ENCODE peak calls at places on chromosome 1, in ten cellular contexts. T is brain microvascular endothelial cell, B is mammary epithelial cell, N is prostate gland, L is fibroblast of lung, F is foreskin fibroblast, P is astrocyte of the cerebellum, J is cardiac fibroblast, K is NB4, Y is HFF-Myc. G is an unnamed sample.

GRCh38 chr1:38744452-38745350 is 114.9 kb downstream of the RRAGC start:
- DNase-seq in T (no peak), B (no peak), N (no peak), L (no peak), F (no peak), P (no peak), J (no peak), K (no peak), Y (no peak), G (no peak)

GRCh38 chr1:46180082-46180616 is 3.9 kb upstream of the P3R3URF start:
- DNase-seq in T (no peak), B (peak; percentile 85), N (peak; percentile 78), L (no peak), F (no peak), P (no peak), J (no peak), K (peak; percentile 32), Y (no peak), G (peak; percentile 11)

GRCh38 chr1:48946070-48946469 is 169.4 kb upstream of the BEND5 start:
- DNase-seq in T (no peak), B (no peak), N (no peak), L (no peak), F (no peak), P (no peak), J (no peak), K (no peak), Y (no peak), G (no peak)

GRCh38 chr1:14516974-14517812 is 81.3 kb upstream of the KAZN start:
- DNase-seq in T (no peak), B (peak; percentile 78), N (no peak), L (peak; percentile 97), F (peak; percentile 53), P (peak; percentile 59), J (peak; percentile 76), K (no peak), Y (peak; percentile 43), G (peak; percentile 82)

GRCh38 chr1:223349241-223349640 is 14.7 kb downstream of the SUSD4 start:
- DNase-seq in T (no peak), B (no peak), N (no peak), L (no peak), F (no peak), P (no peak), J (no peak), K (no peak), Y (no peak), G (no peak)

GRCh38 chr1:52426391-52426790 is 22.0 kb downstream of the PRPF38A start:
- DNase-seq in T (peak; percentile 44), B (peak; percentile 31), N (no peak), L (peak; percentile 65), F (peak; percentile 28), P (no peak), J (peak; percentile 51), K (no peak), Y (no peak), G (peak; percentile 73)

GRCh38 chr1:21117159-21117953 is 59.3 kb downstream of the EIF4G3 start:
- DNase-seq in T (no peak), B (peak; percentile 50), N (no peak), L (no peak), F (no peak), P (no peak), J (no peak), K (peak; percentile 65), Y (no peak), G (no peak)

GRCh38 chr1:54001620-54002019 is 16.4 kb downstream of the LDLRAD1 start:
- DNase-seq in T (no peak), B (no peak), N (peak; percentile 61), L (no peak), F (no peak), P (no peak), J (no peak), K (no peak), Y (no peak), G (no peak)

GRCh38 chr1:33015216-33015615 is 21.5 kb downstream of the AK2 start:
- DNase-seq in T (no peak), B (no peak), N (no peak), L (no peak), F (no peak), P (no peak), J (no peak), K (no peak), Y (no peak), G (peak; percentile 43)

GRCh38 chr1:212457740-212458338 is 25.1 kb downstream of the NENF start:
- DNase-seq in T (peak; percentile 45), B (peak; percentile 41), N (no peak), L (peak; percentile 21), F (no peak), P (no peak), J (peak; percentile 74), K (peak; percentile 75), Y (no peak), G (peak; percentile 66)

GRCh38 chr1:40039757-40040510 is 595 bp upstream of the CAP1 start:
- DNase-seq in T (peak; percentile 85), B (peak; percentile 88), N (peak; percentile 84), L (peak; percentile 90), F (peak; percentile 91), P (peak; percentile 53), J (peak; percentile 96), K (peak; percentile 95), Y (peak; percentile 77), G (peak; percentile 93)

GRCh38 chr1:230515451-230516145 is 89.5 kb upstream of the PGBD5 start:
- DNase-seq in T (no peak), B (no peak), N (no peak), L (no peak), F (no peak), P (no peak), J (no peak), K (no peak), Y (no peak), G (no peak)

DNA sequence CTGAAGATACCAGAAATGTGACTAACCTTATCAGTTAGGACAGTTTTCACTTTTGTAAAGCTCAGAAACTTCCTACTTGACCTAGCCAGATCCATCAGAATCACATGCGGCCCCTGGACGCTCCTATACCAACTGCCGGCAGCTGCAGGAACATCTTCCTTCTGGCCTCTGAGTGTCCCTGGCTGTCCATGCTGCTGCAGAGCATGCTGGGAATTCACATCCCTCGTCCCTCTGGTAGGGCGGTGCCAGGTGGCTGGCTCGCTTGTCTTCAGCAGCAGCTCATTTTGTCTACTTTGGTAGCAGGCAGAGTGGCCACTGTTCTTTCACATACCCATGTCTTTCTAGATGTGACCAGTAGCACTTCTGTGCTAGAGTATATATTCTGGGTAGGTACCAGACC is 34.4 kb downstream of the HHAT start:
- DNase-seq in T (no peak), B (no peak), N (no peak), L (no peak), F (no peak), P (no peak), J (no peak), K (no peak), Y (no peak), G (no peak)
- TF ChIP-seq CTCF in T (no peak), B (no peak), N (no peak), L (no peak), F (no peak), P (no peak), J (no peak), K (no peak), Y (no peak), G (no peak)

DNA sequence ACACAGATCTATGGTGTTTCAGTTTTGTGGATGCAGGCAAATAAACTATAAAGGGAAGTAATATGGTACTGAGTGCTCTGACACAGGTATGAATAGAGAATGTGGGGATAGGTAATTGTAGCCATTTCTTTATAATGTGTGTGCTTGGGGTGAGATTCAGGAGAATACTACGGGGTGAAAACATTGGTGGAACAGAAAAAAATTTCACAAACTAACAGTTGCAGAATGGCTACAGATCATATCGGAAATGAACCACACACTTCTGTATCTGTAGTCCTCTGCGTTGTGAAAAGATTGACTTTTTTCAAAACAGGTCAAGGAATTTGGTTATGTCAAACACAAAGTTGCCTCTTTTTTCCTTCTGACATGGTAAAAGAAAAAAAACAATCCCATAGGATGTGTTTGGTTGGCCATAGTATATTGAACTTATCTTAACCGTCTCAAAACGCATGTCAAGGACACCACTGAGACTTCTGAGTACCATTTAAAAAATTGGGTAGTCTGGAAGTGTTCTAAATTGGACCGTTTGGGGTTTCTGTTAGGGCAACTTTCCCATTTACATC is 1.1 kb upstream of the CDC73 start:
- DNase-seq in T (no peak), B (no peak), N (no peak), L (no peak), F (no peak), P (no peak), J (no peak), K (no peak), Y (no peak), G (no peak)
- H3K4me3 ChIP-seq in T (no peak overlapping the region), B (no peak overlapping the region), N (no peak overlapping the region), L (peak overlapping the region; percentile 79), F (peak overlapping the region; percentile 96), P (peak overlapping the region; percentile 70), J (no peak overlapping the region), K (peak overlapping the region; percentile 99), Y (peak overlapping the region; percentile 66), G (no peak overlapping the region)

GRCh38 chr1:12182410-12182946 is 15.7 kb downstream of the TNFRSF1B start:
- DNase-seq in T (no peak), B (no peak), N (no peak), L (no peak), F (no peak), P (no peak), J (no peak), K (no peak), Y (no peak), G (no peak)

GRCh38 chr1:12185556-12186276 is 18.9 kb downstream of the TNFRSF1B start:
- DNase-seq in T (no peak), B (no peak), N (no peak), L (no peak), F (no peak), P (no peak), J (no peak), K (no peak), Y (no peak), G (no peak)

GRCh38 chr1:12183095-12183794 is 16.5 kb downstream of the TNFRSF1B start:
- DNase-seq in T (no peak), B (no peak), N (no peak), L (no peak), F (no peak), P (no peak), J (no peak), K (no peak), Y (no peak), G (no peak)

GRCh38 chr1:12185036-12185435 is 18.2 kb downstream of the TNFRSF1B start:
- DNase-seq in T (no peak), B (no peak), N (no peak), L (no peak), F (no peak), P (no peak), J (no peak), K (peak; percentile 51), Y (no peak), G (no peak)

GRCh38 chr1:12184008-12184681 is 17.4 kb downstream of the TNFRSF1B start:
- DNase-seq in T (peak; percentile 66), B (no peak), N (peak; percentile 21), L (peak; percentile 65), F (peak; percentile 71), P (peak; percentile 87), J (peak; percentile 87), K (peak; percentile 92), Y (no peak), G (peak; percentile 92)
- TF ChIP-seq CTCF in T (peak; percentile 61), B (no peak), N (no peak), L (peak; percentile 32), F (peak; percentile 24), P (peak; percentile 42), J (peak; percentile 35), K (peak; percentile 26), Y (no peak), G (peak; percentile 40)

DNA sequence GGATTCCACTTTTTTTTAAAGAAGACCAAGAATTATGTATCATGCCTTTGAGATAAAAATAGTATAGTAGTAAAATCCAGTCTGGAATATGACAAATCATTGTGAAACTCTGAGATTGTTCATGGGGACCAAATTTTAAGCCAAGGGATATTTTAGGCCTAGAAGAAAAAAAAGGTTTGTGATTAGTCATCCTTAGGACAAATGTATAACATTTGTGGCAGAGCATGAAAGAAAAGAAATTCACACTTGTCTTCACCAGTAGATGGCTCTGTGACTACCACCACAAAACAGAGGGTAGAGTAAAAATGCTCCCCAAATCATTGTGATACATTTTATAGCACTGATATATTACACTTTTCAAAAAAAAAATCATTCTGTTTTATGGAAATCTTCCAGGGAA is 226.1 kb downstream of the KCTD3 start:
- DNase-seq in T (peak; percentile 2), B (peak; percentile 32), N (no peak), L (peak; percentile 76), F (peak; percentile 10), P (peak; percentile 6), J (peak; percentile 79), K (peak; percentile 4), Y (peak; percentile 20), G (peak; percentile 51)
- H3K4me3 ChIP-seq in T (no peak overlapping the region), B (no peak overlapping the region), N (no peak overlapping the region), L (no peak overlapping the region), F (no peak overlapping the region), P (no peak overlapping the region), J (no peak overlapping the region), K (no peak overlapping the region), Y (no peak overlapping the region), G (no peak overlapping the region)